ENCODE peak calls at places on chromosomes 6 and 20, in six cellular contexts. I, V, Q, N, S and G are unnamed samples.

GRCh38 chr6:45676376-45676775 is 298.6 kb upstream of the SUPT3H start:
- DNase-seq in I (no peak), V (no peak), Q (no peak), N (no peak), S (no peak), G (no peak)

GRCh38 chr6:52992980-52993379 is 2.1 kb downstream of the GSTA4 start:
- DNase-seq in I (no peak), V (no peak), Q (no peak), N (no peak), S (no peak), G (no peak)

GRCh38 chr20:39676857-39677351 is 714.8 kb downstream of the DHX35 start:
- DNase-seq in I (no peak), V (no peak), Q (peak; percentile 35), N (peak; percentile 47), S (no peak), G (peak; percentile 51)

GRCh38 chr6:155493026-155493693 is 37.5 kb upstream of the NOX3 start:
- DNase-seq in I (no peak), V (no peak), Q (no peak), N (no peak), S (no peak), G (no peak)

GRCh38 chr20:931401-931800 is 15.3 kb upstream of the ANGPT4 start:
- DNase-seq in I (no peak), V (no peak), Q (no peak), N (no peak), S (peak; percentile 31), G (peak; percentile 61)

GRCh38 chr6:3887150-3887700 is 38.1 kb downstream of the FAM50B start:
- DNase-seq in I (no peak), V (no peak), Q (no peak), N (peak; percentile 67), S (no peak), G (peak; percentile 37)

GRCh38 chr6:142296975-142297604 is 4.7 kb upstream of the ADGRG6 start:
- DNase-seq in I (no peak), V (no peak), Q (no peak), N (no peak), S (no peak), G (peak; percentile 36)

GRCh38 chr20:62277253-62277652 is 25.5 kb upstream of the ADRM1 start:
- DNase-seq in I (no peak), V (no peak), Q (no peak), N (no peak), S (no peak), G (no peak)

DNA sequence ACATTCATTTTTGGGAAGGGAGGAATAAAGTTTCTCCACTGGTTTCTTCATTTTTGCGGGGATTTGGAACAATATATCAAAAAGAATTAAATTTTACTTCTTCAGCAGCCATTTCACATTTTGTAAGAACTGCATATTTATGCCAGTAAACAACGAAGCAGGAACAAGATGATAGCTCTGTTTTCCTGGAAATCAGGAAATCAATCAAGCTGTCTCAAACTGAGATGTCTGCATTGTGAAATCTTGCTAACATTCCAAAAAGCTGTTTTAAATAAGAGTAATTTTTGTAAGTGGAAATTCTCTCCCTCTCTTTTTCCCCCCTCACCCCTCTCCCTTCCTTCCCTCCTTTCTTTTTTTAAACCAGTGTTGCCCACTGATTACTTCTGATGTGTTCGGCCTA is 20.0 kb downstream of the MAPK13 start:
- DNase-seq in I (no peak), V (no peak), Q (no peak), N (no peak), S (no peak), G (no peak)
- TF ChIP-seq POLR2AphosphoS5 in I (no peak), V (no peak), Q (no peak), N (no peak), S (no peak), G (no peak)

GRCh38 chr6:111566873-111567517 is 38.7 kb downstream of the TRAF3IP2 start:
- DNase-seq in I (no peak), V (no peak), Q (no peak), N (peak; percentile 91), S (no peak), G (no peak)
- TF ChIP-seq POLR2AphosphoS5 in I (no peak), V (no peak), Q (no peak), N (peak; percentile 85), S (no peak), G (no peak)

DNA sequence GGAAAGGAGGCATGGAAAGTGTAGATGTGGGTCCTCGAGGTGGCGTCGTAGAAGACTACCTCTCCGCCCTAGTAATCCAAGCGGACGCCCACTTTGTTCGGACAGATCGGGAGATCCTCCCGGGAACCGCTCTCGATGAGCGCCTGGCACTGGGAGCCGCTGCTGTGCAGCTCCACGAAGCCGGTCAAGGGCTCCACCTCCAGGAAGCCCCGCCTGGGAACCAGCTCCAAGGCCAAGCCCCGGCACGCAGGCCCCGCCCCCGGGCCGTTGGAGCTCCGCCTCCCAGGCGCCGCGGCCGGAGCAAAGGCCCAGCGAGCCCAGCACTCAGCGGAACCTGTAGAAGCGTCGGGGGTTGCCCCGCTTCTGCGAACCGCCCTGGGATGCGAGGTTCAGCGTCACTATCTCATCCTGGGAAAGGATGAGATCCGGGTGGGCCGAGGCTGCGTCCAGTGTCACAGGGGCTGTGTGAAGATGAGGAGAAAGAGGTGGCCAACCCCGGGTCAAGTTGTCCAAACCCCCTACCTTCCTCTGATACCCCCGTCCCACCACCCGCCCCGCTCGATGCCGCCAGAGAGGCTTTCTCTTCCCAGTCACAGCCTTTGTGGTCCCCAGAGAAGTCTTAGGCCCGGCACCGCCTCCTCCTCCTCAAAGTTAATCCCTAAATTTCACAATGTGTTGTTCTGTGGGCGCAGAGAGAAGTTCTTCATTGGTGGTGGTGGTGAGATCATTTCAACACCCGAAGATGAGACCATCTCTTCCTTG is 10.8 kb downstream of the TRIM31 start:
- DNase-seq in I (peak; percentile 95), V (peak; percentile 90), Q (peak; percentile 92), N (peak; percentile 78), S (peak; percentile 74), G (peak; percentile 96)
- TF ChIP-seq POLR2AphosphoS5 in I (peak; percentile 49), V (peak; percentile 87), Q (peak; percentile 90), N (peak; percentile 57), S (peak; percentile 95), G (peak; percentile 68)

DNA sequence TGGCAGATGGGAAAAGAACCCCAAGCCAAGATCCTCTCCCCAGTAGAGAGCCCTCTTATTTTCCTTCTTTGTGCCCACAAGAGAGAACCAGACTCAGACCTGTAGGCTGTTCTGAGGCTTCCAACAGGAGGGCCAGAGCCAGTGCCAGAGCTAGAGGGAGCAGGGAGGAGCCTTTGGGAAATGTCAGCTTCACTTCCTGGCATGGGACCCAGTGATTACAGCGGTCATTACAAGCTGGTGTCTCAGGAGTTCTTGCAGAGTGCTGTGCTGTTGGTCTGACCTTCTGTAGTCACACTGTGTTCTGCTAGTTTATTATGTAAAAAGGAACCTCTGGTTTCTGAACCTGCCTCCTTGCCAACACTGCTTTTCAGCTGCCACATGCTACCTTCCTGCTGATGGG is 38.9 kb downstream of the STK35 start:
- DNase-seq in I (peak; percentile 83), V (peak; percentile 43), Q (peak; percentile 35), N (no peak), S (no peak), G (no peak)
- TF ChIP-seq POLR2AphosphoS5 in I (no peak), V (no peak), Q (no peak), N (no peak), S (no peak), G (no peak)

DNA sequence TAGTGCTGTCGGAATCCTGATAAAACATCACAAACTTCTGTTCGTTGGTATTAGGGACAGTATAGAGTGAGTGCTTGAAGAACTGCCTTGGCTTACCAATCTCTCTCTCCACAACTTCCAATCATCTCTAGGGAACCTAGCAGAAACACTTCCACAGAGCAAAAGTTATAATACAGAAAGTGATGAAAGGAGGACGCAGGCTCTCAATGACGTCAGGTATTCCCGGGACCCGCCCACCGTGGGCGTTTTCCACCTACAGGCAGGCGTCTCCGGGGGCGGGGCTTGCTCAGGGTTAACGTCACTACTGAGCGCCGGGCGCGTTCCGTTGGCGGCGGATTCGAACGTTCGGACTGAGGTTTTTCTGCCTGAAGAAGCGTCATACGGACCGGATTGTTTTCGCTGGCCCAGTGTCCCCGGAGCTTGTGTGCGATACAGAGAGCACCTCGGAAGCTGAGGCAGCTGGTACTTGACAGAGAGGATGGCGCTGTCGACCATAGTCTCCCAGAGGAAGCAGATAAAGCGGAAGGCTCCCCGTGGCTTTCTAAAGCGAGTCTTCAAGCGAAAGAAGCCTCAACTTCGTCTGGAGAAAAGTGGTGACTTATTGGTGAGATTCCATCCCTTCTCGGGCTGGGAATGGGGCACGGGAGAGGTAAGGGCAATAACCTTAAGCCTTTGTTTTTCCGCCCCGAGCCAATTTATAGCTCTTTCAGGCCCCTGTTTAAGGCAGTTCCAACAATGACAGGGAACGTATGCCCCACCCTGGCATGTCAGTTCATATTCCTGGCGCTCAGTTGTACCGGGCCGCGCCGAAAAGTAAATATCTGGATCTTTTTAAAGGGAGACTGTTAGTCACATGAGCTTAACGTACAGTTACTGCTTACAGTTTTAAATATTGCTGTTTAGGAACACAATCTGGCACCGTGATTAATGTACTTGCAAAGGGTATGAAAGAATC is at the start of gene CENPW:
- DNase-seq in I (peak; percentile 83), V (peak; percentile 92), Q (peak; percentile 93), N (peak; percentile 92), S (peak; percentile 81), G (peak; percentile 98)
- TF ChIP-seq POLR2AphosphoS5 in I (peak; percentile 15), V (peak; percentile 27), Q (peak; percentile 18), N (peak; percentile 62), S (peak; percentile 86), G (peak; percentile 87)

GRCh38 chr6:17615794-17616193 is 15.7 kb downstream of the FAM8A1 start:
- DNase-seq in I (no peak), V (no peak), Q (no peak), N (no peak), S (no peak), G (no peak)
- TF ChIP-seq POLR2AphosphoS5 in I (no peak), V (no peak), Q (no peak), N (no peak), S (no peak), G (no peak)